ENCODE peak calls at places on chromosomes 13 and 19, in eight cellular contexts. One of them, this sample, is unnamed. For H3K4me1, the result is how much of the 10 kb centered on the place peaks cover.

GRCh38 chr13:35198821-35199220 is 256.8 kb downstream of the NBEA start:
- DNase-seq in cardiac muscle cell: no peak
- DNase-seq in left ventricle myocardium inferior: no peak
- DNase-seq in left lung: no peak
- DNase-seq in tibial nerve: no peak
- DNase-seq in prostate gland: no peak
- DNase-seq in suprapubic skin: no peak
- DNase-seq in Panc1: no peak
- DNase-seq in this sample: no peak

GRCh38 chr13:52806029-52806428 is 42.4 kb downstream of the PCDH8 start:
- DNase-seq in tibial nerve: no peak
- DNase-seq in prostate gland: no peak
- DNase-seq in cardiac muscle cell: no peak
- DNase-seq in left ventricle myocardium inferior: no peak
- DNase-seq in Panc1: no peak
- DNase-seq in suprapubic skin: no peak
- DNase-seq in left lung: no peak
- DNase-seq in this sample: no peak

GRCh38 chr19:55602104-55603001 is 2.3 kb downstream of the ZNF524 start:
- DNase-seq in suprapubic skin: no peak
- DNase-seq in cardiac muscle cell: no peak
- DNase-seq in Panc1: no peak
- DNase-seq in left lung: peak
- DNase-seq in prostate gland: no peak
- DNase-seq in left ventricle myocardium inferior: no peak
- DNase-seq in tibial nerve: no peak
- DNase-seq in this sample: no peak

GRCh38 chr13:32585625-32586021 is 629 bp upstream of the PDS5B start:
- DNase-seq in left ventricle myocardium inferior: no peak
- DNase-seq in tibial nerve: no peak
- DNase-seq in suprapubic skin: no peak
- DNase-seq in prostate gland: peak
- DNase-seq in cardiac muscle cell: peak
- DNase-seq in left lung: no peak
- DNase-seq in Panc1: no peak
- DNase-seq in this sample: no peak

GRCh38 chr19:46944918-46945628 is 74.6 kb upstream of the NPAS1 start:
- DNase-seq in suprapubic skin: no peak
- DNase-seq in left ventricle myocardium inferior: peak
- DNase-seq in tibial nerve: peak
- DNase-seq in cardiac muscle cell: peak
- DNase-seq in left lung: no peak
- DNase-seq in Panc1: no peak
- DNase-seq in prostate gland: no peak
- DNase-seq in this sample: no peak

GRCh38 chr13:28622286-28622685 is 36.6 kb upstream of the POMP start:
- DNase-seq in prostate gland: no peak
- DNase-seq in Panc1: no peak
- DNase-seq in left lung: peak
- DNase-seq in suprapubic skin: no peak
- DNase-seq in left ventricle myocardium inferior: peak
- DNase-seq in tibial nerve: no peak
- DNase-seq in cardiac muscle cell: no peak
- DNase-seq in this sample: no peak

GRCh38 chr19:19606021-19606420 is 12.5 kb downstream of the PBX4 start:
- DNase-seq in Panc1: no peak
- DNase-seq in left lung: peak
- DNase-seq in tibial nerve: no peak
- DNase-seq in cardiac muscle cell: no peak
- DNase-seq in prostate gland: no peak
- DNase-seq in suprapubic skin: no peak
- DNase-seq in left ventricle myocardium inferior: no peak
- DNase-seq in this sample: no peak

GRCh38 chr19:42479736-42480135 is 37.0 kb upstream of the CXCL17 start:
- DNase-seq in tibial nerve: no peak
- DNase-seq in prostate gland: no peak
- DNase-seq in suprapubic skin: no peak
- DNase-seq in Panc1: no peak
- DNase-seq in left lung: no peak
- DNase-seq in cardiac muscle cell: no peak
- DNase-seq in left ventricle myocardium inferior: no peak
- DNase-seq in this sample: no peak

GRCh38 chr13:60431108-60431700 is 34.2 kb downstream of the TDRD3 start:
- DNase-seq in cardiac muscle cell: peak
- DNase-seq in left lung: no peak
- DNase-seq in prostate gland: no peak
- DNase-seq in Panc1: peak
- DNase-seq in left ventricle myocardium inferior: no peak
- DNase-seq in tibial nerve: no peak
- DNase-seq in suprapubic skin: no peak
- DNase-seq in this sample: no peak

GRCh38 chr19:41407271-41407670 is 9.7 kb downstream of the BCKDHA start:
- DNase-seq in cardiac muscle cell: no peak
- DNase-seq in left ventricle myocardium inferior: no peak
- DNase-seq in Panc1: no peak
- DNase-seq in prostate gland: no peak
- DNase-seq in suprapubic skin: no peak
- DNase-seq in left lung: no peak
- DNase-seq in tibial nerve: no peak
- DNase-seq in this sample: no peak

DNA sequence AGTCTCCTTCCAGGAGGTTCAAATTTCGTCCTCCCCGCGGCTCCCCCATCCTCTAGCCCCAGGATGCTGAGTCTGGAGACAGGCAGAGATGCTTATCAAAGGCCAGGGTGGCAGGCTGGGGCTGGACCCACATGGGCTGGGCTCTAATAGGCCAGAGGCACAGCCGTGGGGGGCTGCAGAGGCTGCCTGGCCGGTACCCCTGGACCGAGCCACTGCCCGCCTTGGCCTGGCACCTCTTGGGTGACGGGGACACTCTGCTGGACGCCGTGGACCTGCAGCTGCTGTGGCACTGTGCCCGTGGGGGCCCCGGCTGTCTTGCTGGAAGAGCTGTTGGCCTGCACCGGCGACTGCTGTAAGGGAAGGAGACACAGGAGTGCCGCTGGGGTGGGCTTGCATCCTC is 25.8 kb downstream of the RFX1 start:
- DNase-seq in left lung: peak
- DNase-seq in suprapubic skin: no peak
- DNase-seq in left ventricle myocardium inferior: no peak
- DNase-seq in cardiac muscle cell: no peak
- DNase-seq in Panc1: no peak
- DNase-seq in tibial nerve: no peak
- DNase-seq in prostate gland: no peak
- DNase-seq in this sample: no peak
- H3K4me1 ChIP-seq in left lung: under half
- H3K4me1 ChIP-seq in suprapubic skin: under half
- H3K4me1 ChIP-seq in left ventricle myocardium inferior: under half
- H3K4me1 ChIP-seq in cardiac muscle cell: under half
- H3K4me1 ChIP-seq in Panc1: under half
- H3K4me1 ChIP-seq in tibial nerve: under half
- H3K4me1 ChIP-seq in prostate gland: under half
- H3K4me1 ChIP-seq in this sample: under half

DNA sequence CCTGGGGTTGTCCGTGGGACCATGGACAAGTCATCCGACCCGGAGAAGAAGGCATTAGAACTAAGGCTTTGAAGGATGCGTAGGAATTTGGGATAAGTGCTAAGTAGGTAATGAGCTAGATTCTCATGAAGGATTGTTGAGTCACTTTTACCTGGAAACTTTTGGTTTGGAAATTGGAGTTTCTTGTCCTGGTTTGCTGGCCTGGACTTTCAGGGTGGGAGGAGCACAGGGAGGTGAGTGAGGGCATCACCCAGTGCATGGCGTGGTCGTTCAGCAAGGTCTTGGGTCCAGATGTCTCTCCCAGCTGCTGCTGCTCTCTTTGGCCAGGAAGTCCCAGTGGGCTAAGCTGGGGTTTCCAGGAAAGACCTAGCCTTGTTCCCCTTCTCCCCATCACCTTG is 7.6 kb downstream of the NFIC start:
- DNase-seq in cardiac muscle cell: no peak
- DNase-seq in prostate gland: no peak
- DNase-seq in suprapubic skin: no peak
- DNase-seq in left ventricle myocardium inferior: no peak
- DNase-seq in left lung: no peak
- DNase-seq in tibial nerve: no peak
- DNase-seq in Panc1: no peak
- DNase-seq in this sample: no peak
- TF ChIP-seq CTCF in cardiac muscle cell: no peak
- TF ChIP-seq CTCF in prostate gland: no peak
- TF ChIP-seq CTCF in suprapubic skin: no peak
- TF ChIP-seq CTCF in left ventricle myocardium inferior: no peak
- TF ChIP-seq CTCF in left lung: no peak
- TF ChIP-seq CTCF in tibial nerve: no peak
- TF ChIP-seq CTCF in Panc1: no peak
- TF ChIP-seq CTCF in this sample: no peak

GRCh38 chr13:20388184-20388583 is 137.5 kb downstream of the CRYL1 start:
- DNase-seq in tibial nerve: no peak
- DNase-seq in Panc1: no peak
- DNase-seq in suprapubic skin: no peak
- DNase-seq in prostate gland: no peak
- DNase-seq in cardiac muscle cell: no peak
- DNase-seq in left ventricle myocardium inferior: no peak
- DNase-seq in left lung: no peak
- DNase-seq in this sample: no peak
- H3K27ac ChIP-seq in tibial nerve: peak
- H3K27ac ChIP-seq in Panc1: no peak
- H3K27ac ChIP-seq in suprapubic skin: peak
- H3K27ac ChIP-seq in prostate gland: no peak
- H3K27ac ChIP-seq in cardiac muscle cell: no peak
- H3K27ac ChIP-seq in left ventricle myocardium inferior: no peak
- H3K27ac ChIP-seq in left lung: peak
- H3K27ac ChIP-seq in this sample: peak

GRCh38 chr19:18484992-18485391 is 36.9 kb downstream of the ELL start:
- DNase-seq in prostate gland: no peak
- DNase-seq in left ventricle myocardium inferior: no peak
- DNase-seq in Panc1: no peak
- DNase-seq in cardiac muscle cell: no peak
- DNase-seq in suprapubic skin: no peak
- DNase-seq in left lung: no peak
- DNase-seq in tibial nerve: no peak
- DNase-seq in this sample: no peak
- H3K4me1 ChIP-seq in prostate gland: under half
- H3K4me1 ChIP-seq in left ventricle myocardium inferior: half or more
- H3K4me1 ChIP-seq in Panc1: under half
- H3K4me1 ChIP-seq in cardiac muscle cell: under half
- H3K4me1 ChIP-seq in suprapubic skin: half or more
- H3K4me1 ChIP-seq in left lung: under half
- H3K4me1 ChIP-seq in tibial nerve: under half
- H3K4me1 ChIP-seq in this sample: under half

GRCh38 chr13:111323950-111324651 is 3.7 kb downstream of the TEX29 start:
- DNase-seq in left lung: no peak
- DNase-seq in tibial nerve: no peak
- DNase-seq in Panc1: no peak
- DNase-seq in cardiac muscle cell: no peak
- DNase-seq in suprapubic skin: no peak
- DNase-seq in prostate gland: no peak
- DNase-seq in left ventricle myocardium inferior: no peak
- DNase-seq in this sample: no peak

GRCh38 chr13:111323549-111323948 is 3.1 kb downstream of the TEX29 start:
- DNase-seq in Panc1: no peak
- DNase-seq in prostate gland: no peak
- DNase-seq in left ventricle myocardium inferior: no peak
- DNase-seq in tibial nerve: no peak
- DNase-seq in cardiac muscle cell: no peak
- DNase-seq in left lung: no peak
- DNase-seq in suprapubic skin: peak
- DNase-seq in this sample: no peak

GRCh38 chr13:111319998-111320911 is at the start of gene TEX29:
- DNase-seq in Panc1: no peak
- DNase-seq in suprapubic skin: no peak
- DNase-seq in tibial nerve: no peak
- DNase-seq in left lung: peak
- DNase-seq in cardiac muscle cell: no peak
- DNase-seq in left ventricle myocardium inferior: no peak
- DNase-seq in prostate gland: no peak
- DNase-seq in this sample: no peak

GRCh38 chr13:111322916-111323331 is 2.5 kb downstream of the TEX29 start:
- DNase-seq in suprapubic skin: no peak
- DNase-seq in left lung: no peak
- DNase-seq in cardiac muscle cell: no peak
- DNase-seq in prostate gland: no peak
- DNase-seq in left ventricle myocardium inferior: no peak
- DNase-seq in tibial nerve: no peak
- DNase-seq in Panc1: no peak
- DNase-seq in this sample: no peak

DNA sequence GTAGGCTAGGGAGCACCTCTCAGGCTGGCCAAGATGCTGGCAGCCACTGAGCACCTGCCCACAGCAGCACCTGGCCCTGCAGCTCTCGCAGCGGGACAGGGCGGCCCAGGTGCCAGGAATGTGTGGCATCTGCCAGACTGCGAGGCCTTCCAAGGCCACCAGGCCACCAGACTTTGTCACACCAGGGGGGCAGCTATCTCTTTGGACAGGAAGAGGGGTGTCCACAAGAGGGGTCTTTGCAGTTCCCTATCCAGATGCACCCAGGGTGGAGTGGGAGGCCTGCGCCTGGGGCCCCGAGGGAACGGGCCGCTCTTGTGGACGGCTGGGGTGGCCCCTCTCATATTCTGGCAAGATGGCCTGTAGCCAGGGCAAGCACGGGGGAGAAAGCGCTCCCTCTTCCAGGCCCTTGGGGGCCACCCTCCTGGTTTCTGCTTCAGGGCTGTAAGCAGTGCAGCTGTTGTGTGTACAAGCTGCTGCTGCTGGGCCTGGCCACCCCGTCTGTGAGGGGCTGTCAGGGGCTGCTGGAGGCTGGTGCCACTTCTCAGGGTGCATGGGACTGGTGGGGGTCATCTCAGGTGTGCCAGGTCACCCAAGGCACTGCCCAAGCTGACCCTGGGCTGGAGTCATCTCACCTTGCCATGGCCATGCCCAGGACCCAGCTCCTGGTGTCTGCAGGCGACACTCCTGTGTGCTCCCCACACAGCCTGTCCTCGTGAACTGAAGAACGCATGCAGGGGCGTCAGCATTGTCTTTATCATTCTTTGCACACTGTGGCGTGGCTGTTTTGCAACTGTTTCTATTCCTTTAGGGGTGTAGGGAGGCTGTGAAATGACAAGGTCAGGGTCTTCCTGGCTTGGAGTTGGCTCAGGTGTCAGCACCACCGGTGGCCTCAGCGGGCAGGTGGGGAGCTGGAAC is 1.8 kb downstream of the TEX29 start:
- DNase-seq in left ventricle myocardium inferior: no peak
- DNase-seq in Panc1: no peak
- DNase-seq in prostate gland: no peak
- DNase-seq in left lung: no peak
- DNase-seq in cardiac muscle cell: no peak
- DNase-seq in tibial nerve: no peak
- DNase-seq in suprapubic skin: no peak
- DNase-seq in this sample: no peak
- TF ChIP-seq CTCF in left ventricle myocardium inferior: no peak
- TF ChIP-seq CTCF in Panc1: no peak
- TF ChIP-seq CTCF in prostate gland: no peak
- TF ChIP-seq CTCF in left lung: no peak
- TF ChIP-seq CTCF in cardiac muscle cell: no peak
- TF ChIP-seq CTCF in tibial nerve: no peak
- TF ChIP-seq CTCF in suprapubic skin: no peak
- TF ChIP-seq CTCF in this sample: no peak

DNA sequence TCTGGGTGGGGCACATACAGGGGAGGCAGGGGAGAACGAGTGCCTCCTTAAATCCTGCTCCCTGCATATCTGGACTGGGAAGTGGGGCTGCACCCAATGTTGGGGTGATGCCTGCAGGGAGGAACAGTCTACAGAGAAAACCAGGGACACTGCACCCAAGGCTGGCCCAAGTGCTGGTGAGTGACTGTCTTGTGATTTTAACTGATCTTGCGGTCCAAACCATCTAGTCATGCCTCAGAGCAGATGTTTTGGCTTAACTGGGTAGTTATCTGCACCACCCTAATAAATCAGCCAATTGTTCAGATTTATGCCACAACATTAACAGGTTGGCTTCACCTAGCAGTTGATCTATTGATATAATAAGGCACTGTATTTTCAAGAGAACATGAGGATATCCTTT is 219.2 kb upstream of the IRS2 start:
- DNase-seq in Panc1: no peak
- DNase-seq in left ventricle myocardium inferior: no peak
- DNase-seq in cardiac muscle cell: no peak
- DNase-seq in left lung: no peak
- DNase-seq in tibial nerve: no peak
- DNase-seq in suprapubic skin: no peak
- DNase-seq in prostate gland: no peak
- DNase-seq in this sample: no peak
- H3K27ac ChIP-seq in Panc1: no peak
- H3K27ac ChIP-seq in left ventricle myocardium inferior: no peak
- H3K27ac ChIP-seq in cardiac muscle cell: no peak
- H3K27ac ChIP-seq in left lung: no peak
- H3K27ac ChIP-seq in tibial nerve: no peak
- H3K27ac ChIP-seq in suprapubic skin: peak
- H3K27ac ChIP-seq in prostate gland: no peak
- H3K27ac ChIP-seq in this sample: peak